ENCODE peak calls at places on chromosome 3, in eight cellular contexts. H is upper lobe of left lung, Z is endothelial cell of umbilical vein, U is fibroblast of lung, M is suprapubic skin, B is A549, R is AG04450, F is heart left ventricle. Y is an unnamed sample.

GRCh38 chr3:140499114-140499757 is 178.6 kb upstream of the TRIM42 start:
- DNase-seq in H (no peak), Z (peak), U (peak), M (no peak), B (no peak), R (no peak), F (no peak), Y (no peak)

GRCh38 chr3:127634653-127635052 is 5.7 kb downstream of the PODXL2 start:
- DNase-seq in H (no peak), Z (no peak), U (no peak), M (no peak), B (no peak), R (no peak), F (no peak), Y (no peak)

GRCh38 chr3:64440498-64440897 is 215.2 kb upstream of the PRICKLE2 start:
- DNase-seq in H (no peak), Z (peak), U (peak), M (no peak), B (no peak), R (no peak), F (no peak), Y (no peak)

GRCh38 chr3:156614642-156615511 is 59.5 kb upstream of the TIPARP start:
- DNase-seq in H (no peak), Z (no peak), U (peak), M (no peak), B (no peak), R (no peak), F (no peak), Y (no peak)

GRCh38 chr3:113783463-113783862 is 36.6 kb downstream of the ATP6V1A start:
- DNase-seq in H (no peak), Z (peak), U (peak), M (no peak), B (peak), R (peak), F (no peak), Y (no peak)

GRCh38 chr3:96813134-96813819 is 1.1 kb upstream of the EPHA6 start:
- DNase-seq in H (peak), Z (peak), U (peak), M (peak), B (peak), R (peak), F (peak), Y (no peak)

GRCh38 chr3:64954995-64955636 is 267.3 kb upstream of the ADAMTS9 start:
- DNase-seq in H (no peak), Z (peak), U (peak), M (no peak), B (no peak), R (no peak), F (peak), Y (no peak)

GRCh38 chr3:101521251-101521701 is 8.3 kb upstream of the SENP7 start:
- DNase-seq in H (no peak), Z (peak), U (no peak), M (no peak), B (no peak), R (no peak), F (no peak), Y (no peak)

GRCh38 chr3:125154800-125155269 is 57.7 kb downstream of the SLC12A8 start:
- DNase-seq in H (no peak), Z (no peak), U (no peak), M (no peak), B (no peak), R (no peak), F (no peak), Y (no peak)

GRCh38 chr3:197692641-197693040 is 44.1 kb downstream of the RUBCN start:
- DNase-seq in H (no peak), Z (peak), U (no peak), M (no peak), B (no peak), R (no peak), F (no peak), Y (no peak)

GRCh38 chr3:14199641-14200040 is 21.0 kb downstream of the LSM3 start:
- DNase-seq in H (no peak), Z (no peak), U (no peak), M (no peak), B (no peak), R (no peak), F (no peak), Y (no peak)

GRCh38 chr3:11523793-11524160 is 119.9 kb downstream of the VGLL4 start:
- DNase-seq in H (no peak), Z (no peak), U (no peak), M (peak), B (no peak), R (no peak), F (no peak), Y (peak)

GRCh38 chr3:24480497-24480896 is 14.2 kb downstream of the THRB start:
- DNase-seq in H (no peak), Z (no peak), U (no peak), M (no peak), B (no peak), R (no peak), F (no peak), Y (no peak)

GRCh38 chr3:170178631-170179030 is 2.9 kb downstream of the PHC3 start:
- DNase-seq in H (no peak), Z (no peak), U (no peak), M (no peak), B (no peak), R (no peak), F (no peak), Y (no peak)

GRCh38 chr3:89025185-89025584 is 82.2 kb upstream of the EPHA3 start:
- DNase-seq in H (no peak), Z (no peak), U (peak), M (no peak), B (no peak), R (no peak), F (no peak), Y (no peak)

GRCh38 chr3:129116482-129116946 is 5.1 kb downstream of the RAB43 start:
- DNase-seq in H (no peak), Z (peak), U (no peak), M (no peak), B (no peak), R (no peak), F (no peak), Y (no peak)

GRCh38 chr3:14563946-14564539 is 23.9 kb upstream of the GRIP2 start:
- DNase-seq in H (no peak), Z (no peak), U (no peak), M (no peak), B (no peak), R (no peak), F (no peak), Y (no peak)

GRCh38 chr3:22147161-22147560 is 396.2 kb upstream of the ZNF385D start:
- DNase-seq in H (no peak), Z (no peak), U (no peak), M (no peak), B (no peak), R (no peak), F (no peak), Y (no peak)

GRCh38 chr3:28901029-28901428 is 379.8 kb upstream of the RBMS3 start:
- DNase-seq in H (no peak), Z (no peak), U (peak), M (no peak), B (no peak), R (no peak), F (no peak), Y (no peak)

GRCh38 chr3:84487296-84487695 is 471.5 kb upstream of the CADM2 start:
- DNase-seq in H (no peak), Z (no peak), U (no peak), M (no peak), B (no peak), R (no peak), F (no peak), Y (no peak)
- H3K27ac ChIP-seq in H (no peak), Z (no peak), U (no peak), M (no peak), B (no peak), R (no peak), F (no peak), Y (no peak)

DNA sequence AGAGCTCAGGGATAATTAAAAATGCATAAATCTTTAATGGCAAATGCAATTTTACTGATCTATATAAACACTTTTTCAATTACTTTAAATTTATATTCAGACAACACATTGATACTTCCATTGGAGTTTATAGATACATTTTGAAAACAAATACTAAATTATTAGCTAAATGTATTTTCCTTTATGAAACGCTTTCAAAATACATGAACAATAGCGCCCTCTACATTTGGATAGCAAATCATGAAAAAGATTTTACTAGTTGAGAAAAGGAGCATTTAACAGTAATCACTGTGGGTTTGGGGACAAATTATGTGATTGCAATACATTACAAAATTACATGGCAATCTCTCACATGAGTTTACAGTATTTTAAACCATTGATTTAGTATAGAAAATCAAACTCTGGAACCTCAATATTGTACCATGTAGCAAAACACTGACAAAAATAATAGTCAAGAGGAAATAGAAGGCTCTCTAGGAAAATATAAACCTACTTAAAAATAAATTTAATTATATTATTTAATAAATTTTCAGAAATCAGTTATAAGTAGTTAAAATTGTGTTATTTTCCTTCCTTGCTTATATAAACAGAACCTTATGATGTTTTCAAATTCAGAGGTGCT is 207.9 kb downstream of the ZIC1 start:
- DNase-seq in H (no peak), Z (peak), U (peak), M (no peak), B (no peak), R (no peak), F (no peak), Y (no peak)
- TF ChIP-seq CTCF in H (peak), Z (peak), U (no peak), M (no peak), B (peak), R (peak), F (peak), Y (no peak)

DNA sequence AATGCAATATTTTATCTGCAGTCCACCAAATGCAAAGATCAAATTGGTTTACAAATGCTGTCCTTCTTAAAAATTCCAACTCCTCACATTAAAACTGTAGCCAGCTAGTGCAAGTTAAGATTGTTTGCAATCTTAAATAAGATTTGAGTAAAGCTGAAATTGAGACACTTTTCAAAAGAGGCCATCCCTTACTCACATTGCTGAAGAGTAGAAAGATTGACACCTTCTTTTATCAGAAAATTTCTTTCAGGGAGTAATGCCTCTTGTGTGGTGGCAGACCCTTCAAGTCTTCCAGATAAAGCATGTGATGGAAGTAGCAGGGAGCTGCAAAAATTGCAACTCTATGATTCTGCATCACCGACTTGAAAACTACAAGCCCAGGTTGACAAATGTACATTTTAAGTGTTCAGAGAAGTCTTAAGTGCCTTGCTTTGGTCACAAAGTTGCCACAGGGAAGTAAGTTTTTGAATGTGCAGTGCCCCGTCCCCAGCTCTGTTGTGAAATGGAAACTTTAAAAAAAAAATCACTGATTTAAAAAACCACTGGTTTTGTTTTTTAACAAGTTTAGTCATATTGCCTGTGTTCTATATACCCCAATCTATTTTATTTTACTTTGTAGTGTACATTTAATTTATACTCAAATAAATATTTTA is 12.6 kb downstream of the CD86 start:
- DNase-seq in H (no peak), Z (no peak), U (no peak), M (no peak), B (no peak), R (no peak), F (no peak), Y (no peak)
- H3K4me3 ChIP-seq in H (no peak), Z (no peak), U (no peak), M (no peak), B (no peak), R (no peak), F (no peak), Y (no peak)

GRCh38 chr3:120432105-120432860 is 18.5 kb downstream of the FSTL1 start:
- DNase-seq in H (no peak), Z (no peak), U (peak), M (no peak), B (no peak), R (peak), F (no peak), Y (peak)

GRCh38 chr3:120437559-120437958 is 13.2 kb downstream of the FSTL1 start:
- DNase-seq in H (no peak), Z (no peak), U (no peak), M (no peak), B (no peak), R (no peak), F (no peak), Y (peak)

GRCh38 chr3:120435621-120436020 is 15.2 kb downstream of the FSTL1 start:
- DNase-seq in H (no peak), Z (peak), U (peak), M (no peak), B (no peak), R (no peak), F (no peak), Y (peak)

GRCh38 chr3:120436523-120437050 is 14.2 kb downstream of the FSTL1 start:
- DNase-seq in H (no peak), Z (no peak), U (no peak), M (no peak), B (no peak), R (no peak), F (no peak), Y (peak)

DNA sequence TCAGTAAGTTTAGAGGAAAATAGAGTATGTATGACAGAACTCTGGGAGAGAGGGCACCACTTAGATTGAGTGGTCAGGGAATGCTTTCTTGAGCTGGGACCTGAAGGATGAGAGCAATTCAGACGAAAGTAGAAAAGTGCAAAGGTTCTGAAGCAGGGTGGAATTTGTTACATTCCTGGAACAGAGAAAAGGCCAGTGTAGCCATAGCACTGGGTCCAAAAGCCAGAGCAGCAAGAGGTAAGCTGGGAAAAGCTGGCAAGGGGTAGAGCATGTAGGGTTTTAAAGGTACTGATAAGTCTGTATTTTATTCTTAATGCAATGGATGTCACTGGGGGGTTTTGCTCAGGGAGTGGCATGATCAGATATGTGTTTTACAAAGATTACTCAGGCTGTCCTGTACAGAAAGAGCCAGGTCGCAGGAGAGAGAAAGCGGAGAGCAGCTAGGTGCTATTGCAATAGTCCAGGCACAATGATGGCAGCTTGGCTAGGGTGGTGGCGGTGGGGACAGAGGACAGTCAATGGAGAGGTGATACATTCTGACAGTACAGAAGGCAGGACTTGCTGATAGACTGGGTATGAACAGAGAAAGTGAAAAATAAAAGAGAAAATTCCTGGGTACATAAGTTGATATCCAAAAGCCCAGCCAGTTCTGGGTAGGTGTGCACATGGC is 17.0 kb downstream of the FSTL1 start:
- DNase-seq in H (no peak), Z (no peak), U (no peak), M (no peak), B (no peak), R (no peak), F (no peak), Y (peak)
- H3K27ac ChIP-seq in H (no peak), Z (no peak), U (no peak), M (no peak), B (peak), R (no peak), F (no peak), Y (no peak)

DNA sequence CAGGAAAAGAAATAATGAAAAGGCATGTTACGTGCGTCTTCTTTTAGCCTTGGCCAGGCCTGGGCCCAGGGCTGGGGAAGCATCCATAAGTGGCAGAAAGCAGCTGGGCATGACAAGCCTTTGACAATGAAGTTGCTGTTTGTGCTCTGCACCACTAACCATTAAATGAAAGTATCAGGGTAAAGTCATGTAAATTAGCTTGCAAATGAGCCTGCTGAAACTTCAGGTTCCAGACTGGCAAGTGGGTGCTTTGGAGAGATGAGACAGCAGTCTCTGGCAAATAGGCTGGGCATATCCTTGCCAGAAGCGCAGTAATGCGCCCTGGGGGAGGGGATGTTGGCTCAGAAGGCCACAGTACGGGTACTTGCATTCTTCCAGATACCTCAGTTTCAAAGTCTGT is 40.7 kb downstream of the RAB6B start:
- DNase-seq in H (no peak), Z (no peak), U (no peak), M (no peak), B (no peak), R (no peak), F (no peak), Y (no peak)
- TF ChIP-seq CTCF in H (no peak), Z (no peak), U (no peak), M (no peak), B (no peak), R (no peak), F (no peak), Y (no peak)

DNA sequence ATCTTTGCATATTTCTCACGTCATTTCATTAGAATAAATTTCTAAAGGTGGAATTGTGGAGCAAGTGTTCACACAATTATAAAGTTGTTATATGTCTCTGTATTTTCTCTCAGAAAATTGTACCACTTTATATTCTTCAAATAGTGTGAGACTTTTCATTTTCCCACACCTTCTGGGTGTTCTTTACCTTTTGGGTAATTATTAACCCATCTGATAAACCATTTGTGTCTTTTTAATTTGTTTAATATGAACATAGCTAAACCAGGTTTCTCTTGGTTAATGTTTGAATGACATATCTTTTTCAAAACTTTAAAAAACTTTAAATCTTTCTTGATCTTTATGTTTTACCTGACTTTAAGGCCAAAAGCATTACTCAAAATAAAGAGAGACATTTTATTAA is 40.5 kb downstream of the DZIP3 start:
- DNase-seq in H (no peak), Z (no peak), U (no peak), M (no peak), B (no peak), R (no peak), F (no peak), Y (no peak)
- H3K4me3 ChIP-seq in H (no peak), Z (no peak), U (no peak), M (no peak), B (no peak), R (no peak), F (no peak), Y (no peak)

Y was measured in coronary artery.